ENCODE peak calls at places on chromosomes 11 and 22, in seven cellular contexts. F, X, P, D, K, C and T are unnamed samples.

GRCh38 chr11:33652930-33653329 is 47.7 kb downstream of the C11orf91 start:
- DNase-seq in D (no peak), C (no peak), K (no peak), P (no peak), X (no peak), F (no peak), T (no peak)

GRCh38 chr11:110772863-110773262 is 60.6 kb upstream of the ARHGAP20 start:
- DNase-seq in C (no peak), K (no peak), X (no peak), P (no peak), D (no peak), F (no peak), T (no peak)

GRCh38 chr22:27207907-27208306 is 550.5 kb downstream of the MIAT start:
- DNase-seq in P (no peak), X (no peak), C (no peak), F (no peak), D (no peak), K (no peak), T (no peak)

GRCh38 chr22:42330953-42331525 is 60.6 kb upstream of the TCF20 start:
- DNase-seq in K (no peak), F (no peak), D (no peak), X (no peak), P (no peak), C (no peak), T (no peak)

GRCh38 chr11:28476053-28476452 is 367.9 kb downstream of the METTL15 start:
- DNase-seq in D (peak), F (no peak), X (no peak), C (no peak), P (no peak), K (no peak), T (no peak)

GRCh38 chr11:111814567-111814966 is 48.4 kb upstream of the PPP2R1B start:
- DNase-seq in P (no peak), X (peak), C (no peak), K (no peak), D (peak), F (no peak), T (no peak)

GRCh38 chr22:49209452-49210195 is 618.0 kb downstream of the BRD1 start:
- DNase-seq in X (no peak), K (peak), D (no peak), F (no peak), P (no peak), C (no peak), T (no peak)

GRCh38 chr11:60734271-60734670 is 9.8 kb downstream of the MS4A18 start:
- DNase-seq in F (no peak), K (no peak), C (no peak), D (no peak), X (no peak), P (no peak), T (no peak)

GRCh38 chr11:62705401-62705800 is 1.8 kb downstream of the BSCL2 start:
- DNase-seq in D (peak), K (no peak), P (no peak), X (no peak), F (no peak), C (no peak), T (no peak)